ENCODE peak calls at places on chromosomes 2 and 18, in four cellular contexts. One of them, this sample, is unnamed.

GRCh38 chr18:56748698-56749268 is 97.6 kb downstream of the WDR7 start:
- DNase-seq in NCI-H1092 treated with DMSO at 0.1 percent for 48 hours: peak; percentile 71
- DNase-seq in stimulated activated CD8-positive, alpha-beta memory T cell treated with anti-CD3 and anti-CD28 coated beads, Interleukin-12 subunit alpha, Interleukin-12 subunit beta, amount 100 ng/mL, for 4 hours: no peak
- DNase-seq in glomerular endothelial cell: peak; percentile 20
- DNase-seq in this sample: peak; percentile 53

GRCh38 chr2:239853706-239854327 is 171.3 kb downstream of the NDUFA10 start:
- DNase-seq in NCI-H1092 treated with DMSO at 0.1 percent for 48 hours: no peak
- DNase-seq in stimulated activated CD8-positive, alpha-beta memory T cell treated with anti-CD3 and anti-CD28 coated beads, Interleukin-12 subunit alpha, Interleukin-12 subunit beta, amount 100 ng/mL, for 4 hours: no peak
- DNase-seq in glomerular endothelial cell: no peak
- DNase-seq in this sample: no peak

GRCh38 chr2:206989306-206989705 is 50.0 kb downstream of the CPO start:
- DNase-seq in stimulated activated CD8-positive, alpha-beta memory T cell treated with anti-CD3 and anti-CD28 coated beads, Interleukin-12 subunit alpha, Interleukin-12 subunit beta, amount 100 ng/mL, for 4 hours: no peak
- DNase-seq in glomerular endothelial cell: no peak
- DNase-seq in NCI-H1092 treated with DMSO at 0.1 percent for 48 hours: no peak
- DNase-seq in this sample: peak; percentile 3

GRCh38 chr2:8987413-8987812 is 16.1 kb downstream of the MBOAT2 start:
- DNase-seq in glomerular endothelial cell: no peak
- DNase-seq in stimulated activated CD8-positive, alpha-beta memory T cell treated with anti-CD3 and anti-CD28 coated beads, Interleukin-12 subunit alpha, Interleukin-12 subunit beta, amount 100 ng/mL, for 4 hours: no peak
- DNase-seq in NCI-H1092 treated with DMSO at 0.1 percent for 48 hours: no peak
- DNase-seq in this sample: no peak

GRCh38 chr2:100940240-100940639 is 61.8 kb upstream of the RPL31 start:
- DNase-seq in NCI-H1092 treated with DMSO at 0.1 percent for 48 hours: no peak
- DNase-seq in glomerular endothelial cell: no peak
- DNase-seq in stimulated activated CD8-positive, alpha-beta memory T cell treated with anti-CD3 and anti-CD28 coated beads, Interleukin-12 subunit alpha, Interleukin-12 subunit beta, amount 100 ng/mL, for 4 hours: no peak
- DNase-seq in this sample: no peak

GRCh38 chr2:68088950-68089349 is 26.1 kb upstream of the C1D start:
- DNase-seq in NCI-H1092 treated with DMSO at 0.1 percent for 48 hours: no peak
- DNase-seq in stimulated activated CD8-positive, alpha-beta memory T cell treated with anti-CD3 and anti-CD28 coated beads, Interleukin-12 subunit alpha, Interleukin-12 subunit beta, amount 100 ng/mL, for 4 hours: no peak
- DNase-seq in glomerular endothelial cell: no peak
- DNase-seq in this sample: no peak

GRCh38 chr2:215423928-215424540 is 11.8 kb downstream of the FN1 start:
- DNase-seq in glomerular endothelial cell: no peak
- DNase-seq in NCI-H1092 treated with DMSO at 0.1 percent for 48 hours: no peak
- DNase-seq in stimulated activated CD8-positive, alpha-beta memory T cell treated with anti-CD3 and anti-CD28 coated beads, Interleukin-12 subunit alpha, Interleukin-12 subunit beta, amount 100 ng/mL, for 4 hours: no peak
- DNase-seq in this sample: no peak

GRCh38 chr2:110101911-110102774 is 13.5 kb downstream of the MALL start:
- DNase-seq in NCI-H1092 treated with DMSO at 0.1 percent for 48 hours: no peak
- DNase-seq in stimulated activated CD8-positive, alpha-beta memory T cell treated with anti-CD3 and anti-CD28 coated beads, Interleukin-12 subunit alpha, Interleukin-12 subunit beta, amount 100 ng/mL, for 4 hours: no peak
- DNase-seq in glomerular endothelial cell: no peak
- DNase-seq in this sample: no peak

GRCh38 chr18:58429442-58429841 is 199.4 kb downstream of the ALPK2 start:
- DNase-seq in NCI-H1092 treated with DMSO at 0.1 percent for 48 hours: no peak
- DNase-seq in stimulated activated CD8-positive, alpha-beta memory T cell treated with anti-CD3 and anti-CD28 coated beads, Interleukin-12 subunit alpha, Interleukin-12 subunit beta, amount 100 ng/mL, for 4 hours: no peak
- DNase-seq in glomerular endothelial cell: no peak
- DNase-seq in this sample: no peak

GRCh38 chr2:172906401-172906811 is 169.2 kb upstream of the MAP3K20 start:
- DNase-seq in stimulated activated CD8-positive, alpha-beta memory T cell treated with anti-CD3 and anti-CD28 coated beads, Interleukin-12 subunit alpha, Interleukin-12 subunit beta, amount 100 ng/mL, for 4 hours: no peak
- DNase-seq in NCI-H1092 treated with DMSO at 0.1 percent for 48 hours: no peak
- DNase-seq in glomerular endothelial cell: no peak
- DNase-seq in this sample: no peak

GRCh38 chr18:74790451-74790850 is 192.8 kb downstream of the ZNF407 start:
- DNase-seq in glomerular endothelial cell: no peak
- DNase-seq in NCI-H1092 treated with DMSO at 0.1 percent for 48 hours: no peak
- DNase-seq in stimulated activated CD8-positive, alpha-beta memory T cell treated with anti-CD3 and anti-CD28 coated beads, Interleukin-12 subunit alpha, Interleukin-12 subunit beta, amount 100 ng/mL, for 4 hours: no peak
- DNase-seq in this sample: no peak

GRCh38 chr2:65231892-65232477 is 4.4 kb downstream of the ACTR2 start:
- DNase-seq in stimulated activated CD8-positive, alpha-beta memory T cell treated with anti-CD3 and anti-CD28 coated beads, Interleukin-12 subunit alpha, Interleukin-12 subunit beta, amount 100 ng/mL, for 4 hours: no peak
- DNase-seq in NCI-H1092 treated with DMSO at 0.1 percent for 48 hours: no peak
- DNase-seq in glomerular endothelial cell: no peak
- DNase-seq in this sample: no peak